ENCODE peak calls at places on chromosomes 4 and X, in six cellular contexts. I is mesenchymal stem cell, P is GM23248, Z is fibroblast of lung, X is PC-3, H is GM12878. B is an unnamed sample. For H3K4me1 and H3K36me3, the result is how much of the 10 kb centered on the place peaks cover.

GRCh38 chr4:58514299-58514698 is 1404.1 kb upstream of the IGFBP7 start:
- DNase-seq in Z (no peak), X (peak), H (no peak), P (no peak), I (no peak), B (no peak)

GRCh38 chrX:19673334-19674040 is 158.2 kb upstream of the MAP3K15 start:
- DNase-seq in Z (peak), X (peak), I (peak), H (no peak), P (peak), B (peak)

GRCh38 chr4:78661923-78662521 is 110.5 kb downstream of the ANXA3 start:
- DNase-seq in X (peak), Z (no peak), H (peak), P (peak), I (peak), B (peak)

GRCh38 chr4:81758865-81759264 is 287.2 kb upstream of the RASGEF1B start:
- DNase-seq in P (no peak), H (no peak), X (no peak), I (no peak), Z (no peak), B (no peak)

GRCh38 chr4:61572160-61572559 is 372.0 kb downstream of the ADGRL3 start:
- DNase-seq in X (peak), P (no peak), H (no peak), I (peak), Z (peak), B (peak)

GRCh38 chrX:136588060-136588459 is 56.0 kb downstream of the VGLL1 start:
- DNase-seq in Z (no peak), I (no peak), X (no peak), H (peak), P (peak), B (no peak)

GRCh38 chrX:39903937-39904336 is 193.8 kb downstream of the BCOR start:
- DNase-seq in Z (peak), X (peak), H (no peak), P (peak), I (no peak), B (peak)

GRCh38 chr4:77994194-77994721 is 62.9 kb upstream of the FRAS1 start:
- DNase-seq in H (no peak), X (peak), P (peak), Z (peak), I (peak), B (peak)

GRCh38 chrX:65671966-65672365 is 4.5 kb downstream of the MSN start:
- DNase-seq in X (no peak), P (no peak), Z (no peak), H (no peak), I (peak), B (peak)

GRCh38 chr4:186695392-186695791 is 28.3 kb downstream of the FAT1 start:
- DNase-seq in I (no peak), P (no peak), Z (no peak), X (no peak), H (no peak), B (no peak)

GRCh38 chr4:56613101-56613862 is 67.8 kb downstream of the HOPX start:
- DNase-seq in Z (peak), H (no peak), I (peak), X (peak), P (peak), B (peak)

GRCh38 chr4:60926624-60927023 is 273.5 kb upstream of the ADGRL3 start:
- DNase-seq in I (no peak), H (no peak), X (no peak), P (no peak), Z (no peak), B (no peak)

GRCh38 chr4:99971453-99972111 is 21.5 kb upstream of the H2AZ1 start:
- DNase-seq in P (no peak), I (no peak), Z (no peak), X (no peak), H (no peak), B (no peak)

GRCh38 chr4:140686799-140687198 is 69.4 kb downstream of the TBC1D9 start:
- DNase-seq in P (peak), I (no peak), Z (no peak), H (no peak), X (no peak), B (peak)

GRCh38 chrX:50638123-50638522 is 167.5 kb upstream of the DGKK start:
- DNase-seq in X (no peak), I (no peak), P (no peak), Z (peak), H (no peak), B (no peak)

GRCh38 chr4:188714907-188715306 is 575.7 kb downstream of the TRIML1 start:
- DNase-seq in I (peak), X (no peak), H (no peak), P (peak), Z (peak), B (peak)

GRCh38 chr4:180942367-180942916 is 1300.8 kb upstream of the TENM3 start:
- DNase-seq in H (no peak), X (no peak), P (no peak), Z (no peak), I (no peak), B (no peak)

GRCh38 chr4:87856816-87857215 is 24.0 kb downstream of the MEPE start:
- DNase-seq in X (no peak), P (peak), I (no peak), H (no peak), Z (peak), B (no peak)

GRCh38 chr4:142500966-142501365 is 345.1 kb downstream of the INPP4B start:
- DNase-seq in H (no peak), I (no peak), X (no peak), Z (no peak), P (no peak), B (no peak)

GRCh38 chr4:167238226-167238625 is 3.9 kb upstream of the SPOCK3 start:
- DNase-seq in I (no peak), H (no peak), P (no peak), X (no peak), Z (no peak), B (no peak)

GRCh38 chr4:2060578-2061207 is 1.6 kb downstream of the NAT8L start:
- DNase-seq in H (no peak), I (no peak), Z (no peak), P (peak), X (no peak), B (no peak)

GRCh38 chr4:181548873-181549541 is 694.2 kb upstream of the TENM3 start:
- DNase-seq in Z (peak), P (peak), X (peak), H (no peak), I (peak), B (peak)

GRCh38 chr4:184170996-184171395 is 46.7 kb downstream of the ENPP6 start:
- DNase-seq in H (no peak), I (peak), Z (peak), X (peak), P (peak), B (peak)

GRCh38 chr4:128306992-128307581 is 19.5 kb upstream of the PGRMC2 start:
- DNase-seq in P (no peak), X (no peak), I (no peak), Z (no peak), H (no peak), B (no peak)

GRCh38 chr4:130808492-130808891 is 1712.5 kb downstream of the C4orf33 start:
- DNase-seq in H (no peak), X (peak), I (peak), P (no peak), Z (peak), B (peak)

GRCh38 chr4:184534511-184535391 is 60.4 kb upstream of the IRF2 start:
- DNase-seq in Z (peak), X (no peak), H (peak), P (peak), I (peak), B (peak)

GRCh38 chr4:85793256-85793655 is 318.3 kb downstream of the ARHGAP24 start:
- DNase-seq in X (no peak), Z (no peak), P (no peak), I (peak), H (no peak), B (peak)

GRCh38 chrX:41559662-41560061 is 112.5 kb downstream of the NYX start:
- DNase-seq in H (no peak), I (peak), P (peak), Z (peak), X (no peak), B (peak)
- H3K9ac ChIP-seq in H (no peak), I (peak), P (peak), Z (peak), X (no peak), B (peak)

DNA sequence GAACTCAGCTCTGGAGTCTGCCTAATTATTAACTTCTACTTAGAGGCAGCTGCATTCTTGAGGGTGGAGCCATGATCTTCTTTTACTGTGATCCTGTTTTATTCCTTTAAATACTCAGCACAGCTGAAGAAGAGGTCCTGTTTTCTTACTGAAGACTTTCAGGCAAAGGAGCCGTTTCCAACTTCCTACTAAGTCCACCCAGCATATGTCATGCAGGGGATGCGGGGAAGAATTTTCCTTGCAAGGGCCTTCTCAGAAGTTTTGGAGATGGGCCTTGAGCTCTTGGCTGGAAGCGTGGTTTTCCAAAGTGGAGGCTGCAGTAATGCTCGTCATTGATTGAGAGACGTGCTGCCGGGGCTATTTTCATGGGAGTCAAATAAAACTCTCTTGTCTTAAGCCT is 27.8 kb downstream of the FGF2 start:
- DNase-seq in I (no peak), X (no peak), Z (peak), P (peak), H (no peak), B (no peak)
- H3K4me1 ChIP-seq in I (under half), X (under half), Z (under half), P (half or more), H (under half), B (under half)

GRCh38 chrX:47212381-47213293 is 5.8 kb upstream of the CDK16 start:
- DNase-seq in X (no peak), I (no peak), P (no peak), Z (no peak), H (no peak), B (no peak)
- H3K36me3 ChIP-seq in X (half or more), I (half or more), P (under half), Z (under half), H (under half), B (half or more)

DNA sequence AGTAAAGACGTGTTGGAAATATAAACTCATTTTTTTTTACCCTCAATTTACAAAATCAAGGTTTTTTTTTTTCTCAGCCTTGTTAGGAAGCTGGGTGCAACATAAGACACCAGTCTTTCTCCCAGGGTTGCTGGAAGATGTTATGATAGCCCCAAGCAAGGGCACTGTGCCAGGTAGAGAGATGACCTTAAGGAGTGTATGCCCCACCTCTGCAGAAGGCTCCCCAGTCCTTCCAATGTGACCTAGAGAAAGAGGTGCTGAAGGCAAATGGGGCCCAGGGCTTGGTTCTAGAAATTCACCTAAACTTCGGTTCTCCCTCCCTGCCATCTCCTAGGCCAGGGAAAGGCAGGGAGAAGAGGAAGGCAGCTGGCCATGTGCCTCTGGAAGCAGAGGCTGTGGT is 48.1 kb downstream of the SEL1L3 start:
- DNase-seq in X (no peak), H (no peak), P (no peak), I (no peak), Z (no peak), B (no peak)
- H3K9ac ChIP-seq in X (no peak), H (no peak), P (no peak), I (peak), Z (no peak), B (no peak)

GRCh38 chr4:40206421-40206820 is 9.6 kb downstream of the RHOH start:
- DNase-seq in Z (no peak), H (no peak), P (no peak), X (no peak), I (no peak), B (no peak)
- H3K4me1 ChIP-seq in Z (under half), H (under half), P (under half), X (under half), I (under half), B (under half)

GRCh38 chr4:168998596-168998995 is 11.5 kb downstream of the CBR4 start:
- DNase-seq in X (no peak), Z (no peak), I (no peak), H (no peak), P (no peak), B (no peak)
- H3K36me3 ChIP-seq in X (under half), Z (under half), I (half or more), H (under half), P (under half), B (half or more)

DNA sequence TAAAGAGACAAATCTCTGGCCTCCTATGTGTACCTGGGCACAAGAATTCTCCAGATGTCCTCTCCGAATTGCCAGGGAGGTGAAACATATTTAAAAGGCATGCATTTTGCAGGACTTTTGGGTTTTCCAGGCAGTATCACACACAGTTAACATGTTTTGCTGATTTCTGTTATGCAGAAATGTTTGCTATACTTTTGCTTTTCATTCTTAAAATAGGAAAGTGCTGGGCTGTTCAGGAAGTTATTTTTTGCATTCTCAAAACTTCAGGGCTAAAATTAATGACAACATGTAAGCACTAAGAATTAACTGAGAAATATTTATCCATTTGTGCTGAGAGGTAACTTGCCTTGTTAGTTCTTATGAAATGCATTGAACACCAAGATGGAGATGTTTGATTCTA is 390.7 kb upstream of the CTSO start:
- DNase-seq in H (no peak), Z (no peak), I (no peak), P (no peak), X (no peak), B (no peak)
- H3K9ac ChIP-seq in H (no peak), Z (no peak), I (no peak), P (no peak), X (no peak), B (no peak)

GRCh38 chr4:16682996-16683395 is 215.4 kb downstream of the LDB2 start:
- DNase-seq in I (peak), P (no peak), Z (no peak), H (no peak), X (no peak), B (no peak)
- H3K4me1 ChIP-seq in I (under half), P (under half), Z (under half), H (under half), X (under half), B (under half)

B was measured in adipocyte.